ENCODE peak calls at places on chromosomes 7 and 10, in five cellular contexts. Y is transverse colon; I is foreskin melanocyte; N is A549; W is effector CD4-positive, alpha-beta T cell. X is an unnamed sample.
A peak's percentile ranks its signal among the peaks of the same experiment; 100 is the strongest.

GRCh38 chr10:127148066-127148932 is 48.1 kb downstream of the INSYN2A start:
- DNase-seq in N (peak; percentile 72), Y (no peak), W (no peak), I (peak; percentile 52), X (no peak)

GRCh38 chr10:76576276-76576962 is 1061.2 kb downstream of the KCNMA1 start:
- DNase-seq in I (peak; percentile 82), W (no peak), Y (no peak), N (no peak), X (no peak)

GRCh38 chr7:1236831-1237701 is 4.4 kb downstream of the UNCX start:
- DNase-seq in I (no peak), Y (no peak), N (no peak), W (no peak), X (no peak)

GRCh38 chr7:100685049-100685605 is 8.9 kb downstream of the GIGYF1 start:
- DNase-seq in I (no peak), Y (no peak), W (no peak), N (no peak), X (no peak)

GRCh38 chr10:1734288-1734687 is 3.0 kb downstream of the ADARB2 start:
- DNase-seq in I (no peak), N (no peak), Y (no peak), W (no peak), X (no peak)

GRCh38 chr10:3848005-3848767 is 63.2 kb upstream of the KLF6 start:
- DNase-seq in Y (no peak), W (no peak), I (no peak), N (no peak), X (no peak)

GRCh38 chr7:93228302-93228701 is 2.0 kb upstream of the HEPACAM2 start:
- DNase-seq in I (peak; percentile 40), W (peak; percentile 6), N (peak; percentile 65), Y (no peak), X (no peak)

GRCh38 chr7:47170516-47170915 is 411.4 kb downstream of the TNS3 start:
- DNase-seq in W (no peak), Y (no peak), N (peak; percentile 13), I (no peak), X (no peak)

GRCh38 chr10:28910960-28911359 is 233.6 kb downstream of the BAMBI start:
- DNase-seq in N (no peak), Y (no peak), W (no peak), I (peak; percentile 55), X (no peak)